ENCODE peak calls at places on chromosomes 5 and 9, in six cellular contexts. U, C, D, T, B and N are unnamed samples.

GRCh38 chr9:113913426-113914195 is 37.5 kb downstream of the ZNF618 start:
- DNase-seq in U (no peak), C (peak; percentile 59), D (no peak), T (no peak), B (peak; percentile 39), N (no peak)

GRCh38 chr5:117266237-117266725 is 691.7 kb upstream of the SEMA6A start:
- DNase-seq in U (no peak), C (peak; percentile 37), D (no peak), T (no peak), B (no peak), N (no peak)

GRCh38 chr9:38026021-38026809 is 42.8 kb downstream of the SHB start:
- DNase-seq in U (peak; percentile 63), C (peak; percentile 49), D (no peak), T (peak; percentile 61), B (no peak), N (no peak)

GRCh38 chr5:134007581-134008256 is 2.9 kb upstream of the VDAC1 start:
- DNase-seq in U (peak; percentile 79), C (no peak), D (no peak), T (no peak), B (no peak), N (no peak)

GRCh38 chr5:78896128-78896527 is 89.0 kb downstream of the ARSB start:
- DNase-seq in U (no peak), C (no peak), D (no peak), T (no peak), B (no peak), N (no peak)

GRCh38 chr9:16154570-16155078 is 601.8 kb downstream of the CCDC171 start:
- DNase-seq in U (peak; percentile 15), C (peak; percentile 3), D (peak; percentile 43), T (no peak), B (peak; percentile 66), N (no peak)

GRCh38 chr5:108867661-108868060 is 120.0 kb downstream of the FER start:
- DNase-seq in U (no peak), C (no peak), D (no peak), T (no peak), B (no peak), N (no peak)

GRCh38 chr9:5920860-5921328 is 30.2 kb downstream of the MLANA start:
- DNase-seq in U (no peak), C (no peak), D (no peak), T (no peak), B (no peak), N (no peak)

GRCh38 chr9:133787749-133788015 is 49.5 kb upstream of the SARDH start:
- DNase-seq in U (peak; percentile 79), C (peak; percentile 32), D (peak; percentile 77), T (no peak), B (no peak), N (no peak)

GRCh38 chr5:67774796-67775195 is 440.8 kb upstream of the PIK3R1 start:
- DNase-seq in U (no peak), C (no peak), D (no peak), T (no peak), B (no peak), N (no peak)

DNA sequence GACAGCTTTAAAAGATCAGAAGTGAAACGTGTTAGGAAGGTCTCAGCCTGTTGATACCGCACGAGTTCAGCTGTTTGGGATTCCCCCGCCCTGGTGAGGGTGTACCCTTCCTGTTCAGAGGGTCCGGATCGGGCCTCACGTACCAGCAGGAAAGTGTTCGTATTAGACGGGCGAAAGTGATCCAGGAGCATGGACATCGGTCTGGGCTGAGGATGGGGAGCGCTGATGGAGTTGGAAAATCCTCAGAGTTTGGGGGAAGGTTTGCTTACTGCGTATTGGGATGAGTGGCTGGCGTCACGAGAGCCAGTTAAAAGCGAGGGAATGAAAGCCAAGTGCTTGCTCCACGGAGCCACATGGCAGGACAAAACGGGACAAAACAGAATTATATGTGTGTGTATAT is 47.4 kb downstream of the IRX2 start:
- DNase-seq in U (no peak), C (no peak), D (no peak), T (no peak), B (no peak), N (no peak)
- H3K9me3 ChIP-seq in U (no peaks in the 10 kb centered on the region), C (no peaks in the 10 kb centered on the region), D (no peaks in the 10 kb centered on the region), T (no peaks in the 10 kb centered on the region), B (no peaks in the 10 kb centered on the region), N (no peaks in the 10 kb centered on the region)

DNA sequence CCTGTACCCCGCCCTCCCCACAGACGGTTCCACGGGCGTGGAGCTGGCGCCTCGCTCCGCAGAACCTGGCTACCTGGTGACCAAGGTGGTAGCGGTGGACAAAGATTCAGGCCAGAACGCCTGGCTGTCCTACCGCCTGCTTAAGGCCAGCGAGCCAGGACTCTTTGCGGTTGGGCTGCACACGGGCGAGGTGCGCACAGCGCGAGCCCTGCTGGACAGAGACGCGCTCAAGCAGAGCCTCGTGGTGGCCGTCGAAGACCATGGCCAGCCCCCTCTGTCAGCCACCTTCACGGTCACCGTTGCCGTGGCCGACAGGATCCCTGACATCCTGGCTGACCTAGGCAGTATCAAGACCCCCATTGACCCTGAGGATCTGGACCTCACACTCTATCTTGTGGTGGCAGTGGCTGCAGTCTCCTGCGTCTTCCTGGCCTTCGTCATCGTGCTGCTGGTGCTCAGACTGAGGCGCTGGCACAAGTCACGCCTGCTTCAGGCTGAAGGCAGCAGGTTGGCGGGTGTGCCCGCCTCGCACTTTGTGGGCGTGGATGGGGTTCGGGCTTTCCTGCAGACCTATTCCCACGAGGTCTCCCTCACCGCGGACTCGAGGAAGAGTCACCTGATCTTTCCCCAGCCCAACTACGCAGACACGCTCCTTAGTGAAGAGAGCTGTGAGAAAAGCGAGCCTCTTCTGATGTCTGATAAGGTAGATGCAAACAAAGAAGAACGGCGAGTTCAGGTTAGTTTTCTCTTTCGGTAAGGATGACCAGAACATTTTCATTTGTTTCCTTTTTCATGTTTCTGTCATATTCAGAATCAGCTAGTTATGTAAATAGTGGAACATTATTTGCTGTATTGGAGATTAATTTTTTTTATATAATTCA is 2.3 kb downstream of the PCDHGA5 start:
- DNase-seq in U (no peak), C (no peak), D (no peak), T (no peak), B (no peak), N (no peak)
- H3K9me3 ChIP-seq in U (no peaks in the 10 kb centered on the region), C (peaks cover 15% of the 10 kb centered on the region), D (peaks cover 56% of the 10 kb centered on the region), T (peaks cover 98% of the 10 kb centered on the region), B (peaks cover 4% of the 10 kb centered on the region), N (no peaks in the 10 kb centered on the region)

GRCh38 chr9:135377431-135377830 is 102.2 kb upstream of the PPP1R26 start:
- DNase-seq in U (no peak), C (no peak), D (no peak), T (no peak), B (no peak), N (no peak)

GRCh38 chr9:135379540-135380267 is 99.9 kb upstream of the PPP1R26 start:
- DNase-seq in U (no peak), C (no peak), D (no peak), T (no peak), B (no peak), N (no peak)

GRCh38 chr9:135381911-135382310 is 97.7 kb upstream of the PPP1R26 start:
- DNase-seq in U (no peak), C (no peak), D (no peak), T (no peak), B (no peak), N (no peak)

GRCh38 chr9:135378751-135379150 is 100.8 kb upstream of the PPP1R26 start:
- DNase-seq in U (no peak), C (no peak), D (no peak), T (no peak), B (no peak), N (no peak)

GRCh38 chr9:135380321-135380960 is 99.1 kb upstream of the PPP1R26 start:
- DNase-seq in U (no peak), C (no peak), D (no peak), T (no peak), B (no peak), N (no peak)
- H3K9me3 ChIP-seq in U (no peaks in the 10 kb centered on the region), C (no peaks in the 10 kb centered on the region), D (no peaks in the 10 kb centered on the region), T (no peaks in the 10 kb centered on the region), B (no peaks in the 10 kb centered on the region), N (no peaks in the 10 kb centered on the region)

GRCh38 chr9:100208673-100209072 is 109.6 kb downstream of the INVS start:
- DNase-seq in U (no peak), C (no peak), D (no peak), T (no peak), B (no peak), N (no peak)
- H3K9me3 ChIP-seq in U (no peaks in the 10 kb centered on the region), C (no peaks in the 10 kb centered on the region), D (no peaks in the 10 kb centered on the region), T (no peaks in the 10 kb centered on the region), B (no peaks in the 10 kb centered on the region), N (no peaks in the 10 kb centered on the region)

GRCh38 chr9:94128580-94128979 is 44.3 kb downstream of the PTPDC1 start:
- DNase-seq in U (no peak), C (no peak), D (no peak), T (no peak), B (no peak), N (no peak)
- H3K9me3 ChIP-seq in U (peaks cover 14% of the 10 kb centered on the region), C (peaks cover 9% of the 10 kb centered on the region), D (peaks cover 11% of the 10 kb centered on the region), T (peaks cover 47% of the 10 kb centered on the region), B (no peaks in the 10 kb centered on the region), N (peaks cover 4% of the 10 kb centered on the region)

GRCh38 chr9:123846966-123847365 is 83.0 kb downstream of the DENND1A start:
- DNase-seq in U (no peak), C (no peak), D (no peak), T (no peak), B (no peak), N (no peak)
- H3K9me3 ChIP-seq in U (peaks cover 11% of the 10 kb centered on the region), C (peaks cover 13% of the 10 kb centered on the region), D (peaks cover 36% of the 10 kb centered on the region), T (peaks cover 74% of the 10 kb centered on the region), B (no peaks in the 10 kb centered on the region), N (peaks cover 8% of the 10 kb centered on the region)

GRCh38 chr5:12557012-12557411 is 652.8 kb upstream of the CTNND2 start:
- DNase-seq in U (no peak), C (no peak), D (no peak), T (no peak), B (no peak), N (no peak)
- H3K9me3 ChIP-seq in U (no peaks in the 10 kb centered on the region), C (no peaks in the 10 kb centered on the region), D (no peaks in the 10 kb centered on the region), T (no peaks in the 10 kb centered on the region), B (no peaks in the 10 kb centered on the region), N (no peaks in the 10 kb centered on the region)

DNA sequence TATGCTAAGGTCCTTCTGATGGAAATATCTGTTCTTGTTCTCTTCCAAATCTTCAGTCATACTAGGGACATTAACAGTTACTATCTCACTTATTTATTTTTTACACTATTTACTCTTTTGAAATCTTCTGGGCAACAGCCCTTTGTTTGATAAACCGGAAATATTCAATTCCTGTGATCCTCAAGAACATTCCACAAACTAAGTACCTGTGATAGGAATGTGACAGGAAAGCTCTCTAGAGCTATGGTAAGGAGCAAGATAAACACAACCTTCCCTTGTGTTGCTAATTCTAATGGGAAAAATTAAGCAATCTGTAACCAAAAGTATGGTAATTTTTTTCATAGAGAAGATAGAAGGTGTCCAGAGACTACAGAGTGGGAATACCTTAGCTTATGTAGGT is 22.0 kb upstream of the ANKRD34B start:
- DNase-seq in U (no peak), C (no peak), D (no peak), T (no peak), B (no peak), N (no peak)
- H3K9me3 ChIP-seq in U (no peaks in the 10 kb centered on the region), C (no peaks in the 10 kb centered on the region), D (no peaks in the 10 kb centered on the region), T (no peaks in the 10 kb centered on the region), B (no peaks in the 10 kb centered on the region), N (no peaks in the 10 kb centered on the region)